ENCODE peak calls at places on chromosome 16, in four cellular contexts. One of them, this sample, is unnamed.

GRCh38 chr16:57023541-57024249 is 34.3 kb downstream of the NLRC5 start:
- DNase-seq in GM12878: no peak
- DNase-seq in HepG2: no peak
- DNase-seq in K562: no peak
- DNase-seq in this sample: no peak

GRCh38 chr16:85626191-85626951 is 13.2 kb downstream of the GSE1 start:
- DNase-seq in GM12878: no peak
- DNase-seq in HepG2: no peak
- DNase-seq in K562: no peak
- DNase-seq in this sample: peak

GRCh38 chr16:66717776-66718175 is 21.2 kb upstream of the CMTM4 start:
- DNase-seq in GM12878: no peak
- DNase-seq in HepG2: no peak
- DNase-seq in K562: no peak
- DNase-seq in this sample: no peak

GRCh38 chr16:86353185-86353584 is 157.1 kb upstream of the FOXF1 start:
- DNase-seq in GM12878: no peak
- DNase-seq in HepG2: no peak
- DNase-seq in K562: no peak
- DNase-seq in this sample: no peak

GRCh38 chr16:28263305-28263704 is 29.0 kb upstream of the SBK1 start:
- DNase-seq in GM12878: no peak
- DNase-seq in HepG2: no peak
- DNase-seq in K562: no peak
- DNase-seq in this sample: no peak

GRCh38 chr16:30894540-30895368 is 877 bp upstream of the BCL7C start:
- DNase-seq in GM12878: no peak
- DNase-seq in HepG2: no peak
- DNase-seq in K562: peak
- DNase-seq in this sample: no peak

GRCh38 chr16:24508614-24509013 is 30.8 kb upstream of the RBBP6 start:
- DNase-seq in GM12878: no peak
- DNase-seq in HepG2: no peak
- DNase-seq in K562: no peak
- DNase-seq in this sample: no peak

GRCh38 chr16:22838681-22839080 is 24.7 kb downstream of the HS3ST2 start:
- DNase-seq in GM12878: no peak
- DNase-seq in HepG2: no peak
- DNase-seq in K562: no peak
- DNase-seq in this sample: no peak

GRCh38 chr16:25707982-25708583 is 16.3 kb downstream of the HS3ST4 start:
- DNase-seq in GM12878: no peak
- DNase-seq in HepG2: peak
- DNase-seq in K562: peak
- DNase-seq in this sample: peak

GRCh38 chr16:67207116-67207856 is 8.4 kb downstream of the ELMO3 start:
- DNase-seq in GM12878: no peak
- DNase-seq in HepG2: no peak
- DNase-seq in K562: peak
- DNase-seq in this sample: no peak

DNA sequence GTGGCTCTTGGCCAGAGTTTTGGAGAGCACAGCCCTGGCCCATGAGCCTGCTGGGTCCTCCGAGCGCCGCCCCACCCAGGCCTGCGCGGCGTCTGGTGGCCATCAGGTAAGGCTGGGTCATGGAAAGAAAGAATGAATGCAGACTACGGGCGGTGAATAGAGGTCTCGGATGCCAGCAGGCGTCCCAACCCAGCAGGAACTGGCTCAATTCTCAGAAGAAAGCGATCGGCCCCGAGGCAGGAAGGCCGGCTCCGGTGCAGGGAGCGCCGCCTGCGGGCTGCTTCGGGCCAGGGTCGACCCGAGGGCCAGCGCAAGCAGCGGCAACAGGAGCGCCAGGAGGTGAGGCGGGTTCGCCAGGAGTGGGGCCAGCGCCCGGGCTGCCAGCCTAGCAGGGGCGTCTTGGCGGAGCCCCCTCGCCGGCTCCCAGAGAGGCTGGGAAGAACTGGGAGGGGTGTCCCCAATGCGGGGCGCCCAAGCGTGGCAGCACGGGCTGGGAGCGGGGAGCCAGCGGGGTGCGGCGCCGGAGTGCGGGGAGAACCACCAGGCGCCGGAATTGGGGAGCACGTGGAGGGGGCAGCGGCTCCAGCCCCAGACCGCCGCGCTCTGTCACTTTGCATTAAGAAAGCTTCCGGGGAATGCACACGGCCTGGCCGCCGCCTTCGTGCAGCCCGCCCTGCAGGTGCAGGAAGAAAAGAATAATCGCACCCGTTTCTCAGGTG is 7.1 kb upstream of the TMC5 start:
- DNase-seq in GM12878: no peak
- DNase-seq in HepG2: no peak
- DNase-seq in K562: no peak
- DNase-seq in this sample: peak
- TF ChIP-seq TCF7 in GM12878: no peak
- TF ChIP-seq TCF7 in HepG2: no peak
- TF ChIP-seq TCF7 in K562: no peak
- TF ChIP-seq TCF7 in this sample: no peak

GRCh38 chr16:84594725-84595038 is 23.2 kb downstream of the COTL1 start:
- DNase-seq in GM12878: no peak
- DNase-seq in HepG2: no peak
- DNase-seq in K562: no peak
- DNase-seq in this sample: peak

GRCh38 chr16:84592718-84593117 is 25.2 kb downstream of the COTL1 start:
- DNase-seq in GM12878: no peak
- DNase-seq in HepG2: no peak
- DNase-seq in K562: peak
- DNase-seq in this sample: no peak

GRCh38 chr16:84596161-84596560 is 21.7 kb downstream of the COTL1 start:
- DNase-seq in GM12878: no peak
- DNase-seq in HepG2: no peak
- DNase-seq in K562: no peak
- DNase-seq in this sample: no peak

GRCh38 chr16:84595052-84595481 is 22.8 kb downstream of the COTL1 start:
- DNase-seq in GM12878: no peak
- DNase-seq in HepG2: no peak
- DNase-seq in K562: no peak
- DNase-seq in this sample: no peak

GRCh38 chr16:84593825-84594724 is 23.8 kb downstream of the COTL1 start:
- DNase-seq in GM12878: peak
- DNase-seq in HepG2: peak
- DNase-seq in K562: peak
- DNase-seq in this sample: no peak
- TF ChIP-seq TCF7 in GM12878: no peak
- TF ChIP-seq TCF7 in HepG2: no peak
- TF ChIP-seq TCF7 in K562: no peak
- TF ChIP-seq TCF7 in this sample: no peak

GRCh38 chr16:15682105-15682570 is 32.1 kb downstream of the NDE1 start:
- DNase-seq in GM12878: no peak
- DNase-seq in HepG2: peak
- DNase-seq in K562: peak
- DNase-seq in this sample: peak
- TF ChIP-seq TCF7 in GM12878: no peak
- TF ChIP-seq TCF7 in HepG2: no peak
- TF ChIP-seq TCF7 in K562: no peak
- TF ChIP-seq TCF7 in this sample: no peak

GRCh38 chr16:70735141-70735979 is 49.5 kb upstream of the MTSS2 start:
- DNase-seq in GM12878: no peak
- DNase-seq in HepG2: peak
- DNase-seq in K562: no peak
- DNase-seq in this sample: peak
- TF ChIP-seq TCF7 in GM12878: no peak
- TF ChIP-seq TCF7 in HepG2: no peak
- TF ChIP-seq TCF7 in K562: no peak
- TF ChIP-seq TCF7 in this sample: no peak

GRCh38 chr16:69890114-69890890 is 60.8 kb upstream of the CLEC18A start:
- DNase-seq in GM12878: no peak
- DNase-seq in HepG2: no peak
- DNase-seq in K562: no peak
- DNase-seq in this sample: peak
- TF ChIP-seq TCF7 in GM12878: no peak
- TF ChIP-seq TCF7 in HepG2: no peak
- TF ChIP-seq TCF7 in K562: no peak
- TF ChIP-seq TCF7 in this sample: no peak

GRCh38 chr16:78499399-78499798 is 399.9 kb downstream of the WWOX start:
- DNase-seq in GM12878: no peak
- DNase-seq in HepG2: no peak
- DNase-seq in K562: no peak
- DNase-seq in this sample: no peak
- TF ChIP-seq TCF7 in GM12878: no peak
- TF ChIP-seq TCF7 in HepG2: no peak
- TF ChIP-seq TCF7 in K562: no peak
- TF ChIP-seq TCF7 in this sample: no peak

DNA sequence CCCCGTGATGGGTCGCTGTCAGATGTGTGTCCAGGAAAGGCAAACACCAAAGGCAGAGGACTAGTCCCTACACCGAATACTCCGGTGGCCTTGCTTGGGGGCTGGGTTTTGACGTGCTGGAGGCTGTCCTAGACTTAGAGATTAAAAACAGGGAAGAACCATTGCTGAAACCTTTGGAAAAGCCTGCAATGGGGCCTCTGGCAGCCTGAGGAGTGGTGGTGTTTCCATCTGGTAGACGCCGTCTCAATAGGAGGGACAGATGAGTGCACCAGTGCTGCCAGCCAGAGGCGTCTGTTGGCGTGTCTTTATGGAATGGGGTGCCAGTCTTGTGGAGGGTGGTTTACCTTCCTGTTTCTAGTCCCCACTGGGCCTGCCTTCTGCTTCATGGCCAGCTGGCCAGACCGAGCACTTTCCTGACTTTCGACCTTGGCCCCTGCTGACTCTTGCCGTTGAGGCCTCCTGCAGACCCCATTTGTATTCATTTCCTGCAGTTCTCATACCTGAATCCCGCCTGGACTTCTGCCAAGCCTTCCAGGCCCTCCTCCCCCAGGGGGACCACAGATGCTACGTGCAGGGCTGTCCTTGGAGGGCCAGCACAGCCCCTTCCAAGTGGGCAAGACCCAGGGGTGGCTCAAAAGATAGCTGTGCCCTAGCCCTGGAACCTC is 2.0 kb upstream of the DNASE1 start:
- DNase-seq in GM12878: no peak
- DNase-seq in HepG2: peak
- DNase-seq in K562: no peak
- DNase-seq in this sample: peak
- TF ChIP-seq TCF7 in GM12878: no peak
- TF ChIP-seq TCF7 in HepG2: no peak
- TF ChIP-seq TCF7 in K562: no peak
- TF ChIP-seq TCF7 in this sample: no peak

GRCh38 chr16:87541004-87541881 is 48.4 kb upstream of the ZCCHC14 start:
- DNase-seq in GM12878: no peak
- DNase-seq in HepG2: no peak
- DNase-seq in K562: no peak
- DNase-seq in this sample: no peak
- TF ChIP-seq TCF7 in GM12878: no peak
- TF ChIP-seq TCF7 in HepG2: no peak
- TF ChIP-seq TCF7 in K562: no peak
- TF ChIP-seq TCF7 in this sample: no peak

This sample was measured in WTC11.